ENCODE peak calls at places on chromosomes 7 and 10, in seven cellular contexts. N, G, D, I, S, W and Y are unnamed samples.

GRCh38 chr10:16521311-16522016 is at the start of gene C1QL3:
- DNase-seq in D (no peak), N (peak; percentile 34), G (no peak), I (no peak), S (no peak), W (no peak), Y (no peak)

GRCh38 chr7:6395898-6396582 is 51.7 kb downstream of the DAGLB start:
- DNase-seq in G (no peak), S (no peak), W (no peak), I (no peak), N (no peak), D (no peak), Y (no peak)

GRCh38 chr10:130105724-130106123 is 4.9 kb downstream of the C10orf143 start:
- DNase-seq in I (no peak), G (no peak), W (no peak), S (no peak), N (no peak), D (no peak), Y (no peak)

GRCh38 chr10:122962405-122962804 is 8.4 kb upstream of the C10orf88 start:
- DNase-seq in D (no peak), I (no peak), N (peak; percentile 22), S (no peak), G (no peak), W (no peak), Y (no peak)

GRCh38 chr10:110107430-110107829 is 99.6 kb downstream of the ADD3 start:
- DNase-seq in G (no peak), I (no peak), W (no peak), N (no peak), D (no peak), S (no peak), Y (no peak)

GRCh38 chr7:55939514-55940123 is 12.1 kb upstream of the MRPS17 start:
- DNase-seq in W (no peak), I (no peak), G (no peak), S (no peak), D (no peak), N (no peak), Y (no peak)

GRCh38 chr7:6226194-6226799 is 46.1 kb downstream of the CYTH3 start:
- DNase-seq in G (no peak), N (peak; percentile 78), S (no peak), I (no peak), W (peak; percentile 17), D (no peak), Y (no peak)

GRCh38 chr7:21944616-21945373 is 904 bp downstream of the CDCA7L start:
- DNase-seq in G (no peak), N (peak; percentile 17), W (peak; percentile 59), S (peak; percentile 39), D (peak; percentile 12), I (no peak), Y (no peak)

GRCh38 chr7:85719981-85720963 is 533.4 kb upstream of the SEMA3D start:
- DNase-seq in G (no peak), S (no peak), D (no peak), N (peak; percentile 61), I (no peak), W (peak; percentile 82), Y (no peak)

GRCh38 chr7:83105948-83106347 is 56.7 kb downstream of the PCLO start:
- DNase-seq in G (no peak), I (no peak), S (no peak), W (no peak), N (no peak), D (no peak), Y (no peak)

GRCh38 chr7:95718556-95719410 is 53.6 kb upstream of the DYNC1I1 start:
- DNase-seq in W (no peak), D (no peak), S (no peak), G (no peak), I (no peak), N (no peak), Y (no peak)